ENCODE peak calls at places on chromosomes 16 and 17, in four cellular contexts. X, B, A and U are unnamed samples.

GRCh38 chr16:55418586-55418985 is 60.4 kb upstream of the MMP2 start:
- DNase-seq in B (no peak), X (no peak), A (no peak), U (peak)

GRCh38 chr16:27449434-27450188 is 47.6 kb downstream of the IL21R start:
- DNase-seq in A (no peak), X (no peak), B (no peak), U (no peak)

GRCh38 chr16:86137359-86137758 is 238.4 kb downstream of the IRF8 start:
- DNase-seq in B (no peak), A (no peak), X (no peak), U (no peak)

GRCh38 chr16:11278681-11279628 is 2.2 kb downstream of the PRM1 start:
- DNase-seq in B (no peak), X (no peak), A (peak), U (no peak)

GRCh38 chr17:58307468-58308172 is 21.0 kb downstream of the TSPOAP1 start:
- DNase-seq in B (no peak), A (no peak), X (no peak), U (no peak)

GRCh38 chr16:890217-890616 is 80.6 kb downstream of the LMF1 start:
- DNase-seq in X (peak), A (no peak), B (no peak), U (no peak)

GRCh38 chr17:7835818-7836595 is 2.0 kb downstream of the KDM6B start:
- DNase-seq in A (peak), B (no peak), X (no peak), U (no peak)

GRCh38 chr16:86631441-86631840 is 53.1 kb downstream of the FOXL1 start:
- DNase-seq in B (no peak), A (no peak), X (no peak), U (no peak)

GRCh38 chr16:69561901-69562300 is 3.9 kb upstream of the NFAT5 start:
- DNase-seq in X (no peak), B (no peak), A (peak), U (no peak)

GRCh38 chr17:1515640-1516402 is 591 bp downstream of the INPP5K start:
- DNase-seq in B (peak), A (peak), X (no peak), U (peak)

GRCh38 chr16:15803608-15804007 is 53.2 kb downstream of the MYH11 start:
- DNase-seq in B (no peak), X (no peak), A (no peak), U (no peak)

GRCh38 chr17:11515901-11516300 is 82.4 kb upstream of the DNAH9 start:
- DNase-seq in B (no peak), A (no peak), X (no peak), U (no peak)
- TF ChIP-seq FOXK2 in B (no peak), A (no peak), X (no peak), U (no peak)

GRCh38 chr17:68057531-68057952 is 22.0 kb downstream of the KPNA2 start:
- DNase-seq in A (no peak), X (peak), B (no peak), U (peak)

GRCh38 chr17:68048996-68049395 is 13.5 kb downstream of the KPNA2 start:
- DNase-seq in X (peak), B (no peak), A (no peak), U (peak)

GRCh38 chr17:68053237-68054030 is 17.9 kb downstream of the KPNA2 start:
- DNase-seq in B (no peak), A (no peak), X (no peak), U (no peak)

GRCh38 chr17:68052810-68053209 is 17.3 kb downstream of the KPNA2 start:
- DNase-seq in B (no peak), A (no peak), X (no peak), U (no peak)

GRCh38 chr17:68054296-68054900 is 18.9 kb downstream of the KPNA2 start:
- DNase-seq in X (no peak), A (no peak), B (no peak), U (no peak)
- TF ChIP-seq FOXK2 in X (no peak), A (no peak), B (no peak), U (no peak)

GRCh38 chr16:3065069-3065741 is at the start of gene IL32:
- DNase-seq in A (peak), X (peak), B (no peak), U (no peak)
- TF ChIP-seq FOXK2 in A (no peak), X (no peak), B (no peak), U (no peak)

DNA sequence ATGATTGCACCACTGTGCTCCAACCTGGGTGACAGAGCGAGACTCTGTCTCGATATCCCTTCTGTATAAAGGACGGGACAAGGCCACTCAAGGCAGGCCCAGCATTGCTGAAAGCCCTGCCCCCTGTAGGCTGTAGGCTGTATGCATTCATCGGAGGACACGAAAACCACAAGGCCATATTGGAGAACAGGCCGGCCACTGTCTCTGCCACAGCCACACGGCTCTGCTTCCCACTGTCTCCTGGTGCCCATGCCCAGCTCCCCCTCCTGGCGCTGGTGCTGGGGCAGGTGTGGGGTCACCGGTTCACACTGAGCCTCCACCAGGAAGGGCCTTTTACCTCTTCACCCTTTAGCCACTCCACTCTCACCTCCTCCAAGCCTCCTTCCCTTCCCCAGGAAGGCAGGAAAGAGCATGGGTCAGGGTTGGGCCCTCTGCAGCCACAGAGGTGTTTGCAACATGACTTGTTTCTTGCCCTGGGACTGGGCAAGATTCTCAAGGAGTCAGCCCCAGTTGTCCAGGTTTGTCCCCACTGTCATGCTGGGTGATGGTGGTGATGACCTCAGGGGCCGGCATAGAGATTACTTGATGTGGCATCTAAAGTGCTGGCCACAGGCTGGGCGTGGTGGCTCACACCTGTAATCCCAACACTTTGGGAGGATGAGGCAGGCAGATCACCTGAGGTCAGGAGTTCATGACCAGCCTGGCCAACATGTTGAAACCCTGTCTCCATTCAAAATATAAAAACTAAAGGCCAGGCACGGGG is 5.3 kb upstream of the NTN3 start:
- DNase-seq in X (no peak), B (no peak), A (no peak), U (peak)
- TF ChIP-seq FOXK2 in X (no peak), B (no peak), A (no peak), U (no peak)

GRCh38 chr16:75239463-75240122 is 11.8 kb downstream of the BCAR1 start:
- DNase-seq in B (no peak), A (no peak), X (no peak), U (no peak)

GRCh38 chr16:75236736-75237397 is 14.6 kb downstream of the BCAR1 start:
- DNase-seq in B (no peak), A (no peak), X (no peak), U (no peak)

GRCh38 chr16:75237398-75238131 is 13.9 kb downstream of the BCAR1 start:
- DNase-seq in B (no peak), A (no peak), X (no peak), U (no peak)

GRCh38 chr16:75238132-75238852 is 13.1 kb downstream of the BCAR1 start:
- DNase-seq in B (no peak), X (no peak), A (peak), U (no peak)

DNA sequence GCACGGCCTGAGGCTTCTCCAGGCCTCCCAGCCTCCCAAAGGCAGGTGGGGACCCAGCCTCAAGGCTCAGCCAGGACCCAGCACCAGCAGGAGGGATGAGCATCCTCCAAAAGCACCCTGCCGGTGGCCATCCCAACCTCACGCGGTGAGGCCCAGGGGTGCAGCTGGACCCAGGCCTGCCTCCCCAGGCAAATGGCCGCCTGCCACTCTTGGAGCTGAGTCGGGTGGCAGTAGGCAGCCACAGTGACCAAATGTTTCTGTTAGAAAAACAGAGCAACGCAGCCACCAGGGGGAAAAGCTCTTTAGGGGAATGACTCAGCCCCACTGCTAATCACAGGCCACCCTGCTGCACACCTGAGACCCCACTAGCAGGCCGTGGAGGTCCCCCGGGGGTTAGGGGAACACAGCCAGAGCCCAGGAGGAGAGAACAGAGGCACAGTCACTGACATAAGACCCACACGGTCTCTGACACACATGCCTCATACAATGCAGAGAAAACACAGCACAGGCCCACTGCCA is 12.5 kb downstream of the BCAR1 start:
- DNase-seq in B (no peak), X (no peak), A (peak), U (no peak)
- TF ChIP-seq FOXK2 in B (no peak), X (no peak), A (no peak), U (no peak)

GRCh38 chr17:202501-202951 is 21.1 kb upstream of the DOC2B start:
- DNase-seq in B (no peak), X (no peak), A (no peak), U (no peak)
- TF ChIP-seq FOXK2 in B (no peak), X (no peak), A (no peak), U (no peak)

GRCh38 chr17:14007951-14008350 is 61.4 kb upstream of the COX10 start:
- DNase-seq in A (no peak), X (no peak), B (no peak), U (no peak)
- TF ChIP-seq FOXK2 in A (no peak), X (no peak), B (no peak), U (no peak)

DNA sequence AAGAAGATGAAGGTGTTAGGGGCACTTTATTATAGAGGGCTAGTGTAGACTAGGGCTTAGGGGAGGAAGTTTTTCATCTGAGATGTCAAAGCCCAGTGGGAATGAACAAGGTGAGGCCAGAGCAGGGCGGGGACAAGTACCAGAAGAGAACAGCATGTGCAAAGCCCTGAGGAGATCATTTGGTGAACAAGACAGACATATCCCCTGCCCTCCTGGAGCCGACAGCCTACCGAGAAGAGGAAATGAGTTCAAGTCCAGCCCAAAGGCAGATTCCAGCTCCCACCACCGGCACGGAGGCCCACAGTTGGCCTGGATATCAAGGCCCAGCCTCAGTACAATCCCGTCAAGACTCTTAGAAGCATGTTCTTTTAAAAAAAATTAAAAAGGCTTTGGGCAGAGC is 61.1 kb downstream of the C16orf78 start:
- DNase-seq in X (no peak), A (no peak), B (no peak), U (no peak)
- TF ChIP-seq FOXK2 in X (no peak), A (no peak), B (no peak), U (no peak)